ENCODE peak calls at places on chromosomes 13 and 19, in six cellular contexts. One of them, this sample, is unnamed.

GRCh38 chr13:26062853-26063444 is 11.1 kb upstream of the SHISA2 start:
- DNase-seq in lower leg skin: peak; percentile 25
- DNase-seq in adrenal gland: peak; percentile 36
- DNase-seq in AG09309: peak; percentile 23
- DNase-seq in astrocyte of the spinal cord: peak; percentile 75
- DNase-seq in Peyer's patch: no peak
- DNase-seq in this sample: peak; percentile 41

GRCh38 chr13:112462408-112462807 is 86.3 kb downstream of the SPACA7 start:
- DNase-seq in lower leg skin: no peak
- DNase-seq in adrenal gland: no peak
- DNase-seq in astrocyte of the spinal cord: no peak
- DNase-seq in Peyer's patch: no peak
- DNase-seq in AG09309: no peak
- DNase-seq in this sample: no peak

GRCh38 chr19:13505761-13506549 is at the start of gene CACNA1A:
- DNase-seq in Peyer's patch: no peak
- DNase-seq in adrenal gland: no peak
- DNase-seq in AG09309: no peak
- DNase-seq in lower leg skin: no peak
- DNase-seq in astrocyte of the spinal cord: no peak
- DNase-seq in this sample: peak; percentile 36

GRCh38 chr13:27201661-27202060 is 30.1 kb upstream of the USP12 start:
- DNase-seq in lower leg skin: no peak
- DNase-seq in adrenal gland: no peak
- DNase-seq in astrocyte of the spinal cord: no peak
- DNase-seq in AG09309: no peak
- DNase-seq in Peyer's patch: no peak
- DNase-seq in this sample: no peak

GRCh38 chr13:76879211-76879875 is 6.9 kb downstream of the KCTD12 start:
- DNase-seq in Peyer's patch: peak; percentile 58
- DNase-seq in astrocyte of the spinal cord: peak; percentile 70
- DNase-seq in adrenal gland: peak; percentile 63
- DNase-seq in lower leg skin: peak; percentile 83
- DNase-seq in AG09309: peak; percentile 79
- DNase-seq in this sample: peak; percentile 63

GRCh38 chr19:56873493-56873892 is 33.0 kb upstream of the PEG3 start:
- DNase-seq in astrocyte of the spinal cord: no peak
- DNase-seq in AG09309: no peak
- DNase-seq in lower leg skin: no peak
- DNase-seq in adrenal gland: no peak
- DNase-seq in Peyer's patch: no peak
- DNase-seq in this sample: no peak

GRCh38 chr13:59641758-59642157 is 522.0 kb downstream of the DIAPH3 start:
- DNase-seq in AG09309: peak; percentile 3
- DNase-seq in adrenal gland: no peak
- DNase-seq in astrocyte of the spinal cord: no peak
- DNase-seq in Peyer's patch: no peak
- DNase-seq in lower leg skin: no peak
- DNase-seq in this sample: no peak

GRCh38 chr13:29545988-29546387 is 49.5 kb downstream of the SLC7A1 start:
- DNase-seq in Peyer's patch: no peak
- DNase-seq in adrenal gland: no peak
- DNase-seq in AG09309: no peak
- DNase-seq in astrocyte of the spinal cord: no peak
- DNase-seq in lower leg skin: no peak
- DNase-seq in this sample: no peak

GRCh38 chr13:69601661-69602060 is 506.0 kb upstream of the ATXN8OS start:
- DNase-seq in astrocyte of the spinal cord: no peak
- DNase-seq in adrenal gland: no peak
- DNase-seq in AG09309: no peak
- DNase-seq in Peyer's patch: no peak
- DNase-seq in lower leg skin: no peak
- DNase-seq in this sample: no peak

GRCh38 chr19:42477117-42477516 is 34.4 kb upstream of the CXCL17 start:
- DNase-seq in adrenal gland: no peak
- DNase-seq in Peyer's patch: no peak
- DNase-seq in AG09309: no peak
- DNase-seq in lower leg skin: no peak
- DNase-seq in astrocyte of the spinal cord: no peak
- DNase-seq in this sample: no peak

DNA sequence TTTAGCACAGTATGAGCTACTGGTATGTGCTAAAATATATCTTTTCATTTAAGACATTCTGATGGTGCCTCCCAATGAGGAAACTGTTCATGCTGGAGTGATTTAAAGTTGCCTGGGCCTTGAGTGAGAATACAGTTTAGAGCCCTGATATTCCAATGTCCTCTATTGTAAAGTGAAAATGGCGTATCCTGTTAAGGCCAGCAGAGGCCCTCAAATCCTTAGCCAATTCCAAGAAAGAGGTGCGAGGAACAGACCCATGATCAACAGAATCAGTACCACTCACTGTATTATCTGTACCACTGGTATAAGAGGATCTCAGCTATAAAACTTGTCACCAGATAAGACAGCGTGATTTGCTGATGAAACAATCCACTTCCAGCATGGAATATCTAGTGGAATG is 273.1 kb upstream of the SLITRK5 start:
- DNase-seq in adrenal gland: no peak
- DNase-seq in Peyer's patch: no peak
- DNase-seq in lower leg skin: no peak
- DNase-seq in AG09309: no peak
- DNase-seq in astrocyte of the spinal cord: no peak
- DNase-seq in this sample: no peak
- TF ChIP-seq CTCF in adrenal gland: no peak
- TF ChIP-seq CTCF in Peyer's patch: no peak
- TF ChIP-seq CTCF in lower leg skin: no peak
- TF ChIP-seq CTCF in AG09309: no peak
- TF ChIP-seq CTCF in astrocyte of the spinal cord: no peak
- TF ChIP-seq CTCF in this sample: no peak

GRCh38 chr13:114237415-114238112 is 2.9 kb downstream of the CDC16 start:
- DNase-seq in astrocyte of the spinal cord: no peak
- DNase-seq in AG09309: no peak
- DNase-seq in Peyer's patch: no peak
- DNase-seq in lower leg skin: no peak
- DNase-seq in adrenal gland: no peak
- DNase-seq in this sample: no peak

GRCh38 chr13:114234266-114234644 is 442 bp upstream of the CDC16 start:
- DNase-seq in lower leg skin: no peak
- DNase-seq in astrocyte of the spinal cord: no peak
- DNase-seq in adrenal gland: no peak
- DNase-seq in AG09309: no peak
- DNase-seq in Peyer's patch: no peak
- DNase-seq in this sample: no peak

GRCh38 chr13:114236224-114236623 is 1.5 kb downstream of the CDC16 start:
- DNase-seq in adrenal gland: no peak
- DNase-seq in AG09309: no peak
- DNase-seq in lower leg skin: no peak
- DNase-seq in astrocyte of the spinal cord: no peak
- DNase-seq in Peyer's patch: no peak
- DNase-seq in this sample: no peak

GRCh38 chr13:114235697-114236096 is 1.0 kb downstream of the CDC16 start:
- DNase-seq in Peyer's patch: no peak
- DNase-seq in astrocyte of the spinal cord: no peak
- DNase-seq in AG09309: no peak
- DNase-seq in adrenal gland: peak; percentile 17
- DNase-seq in lower leg skin: no peak
- DNase-seq in this sample: no peak

GRCh38 chr13:114234645-114235421 is at the start of gene CDC16:
- DNase-seq in AG09309: peak; percentile 49
- DNase-seq in Peyer's patch: peak; percentile 90
- DNase-seq in lower leg skin: peak; percentile 89
- DNase-seq in adrenal gland: peak; percentile 94
- DNase-seq in astrocyte of the spinal cord: peak; percentile 90
- DNase-seq in this sample: peak; percentile 94
- TF ChIP-seq CTCF in AG09309: no peak
- TF ChIP-seq CTCF in Peyer's patch: no peak
- TF ChIP-seq CTCF in lower leg skin: no peak
- TF ChIP-seq CTCF in adrenal gland: no peak
- TF ChIP-seq CTCF in astrocyte of the spinal cord: no peak
- TF ChIP-seq CTCF in this sample: no peak

GRCh38 chr19:18987456-18987855 is 45.9 kb downstream of the SUGP2 start:
- DNase-seq in astrocyte of the spinal cord: no peak
- DNase-seq in adrenal gland: no peak
- DNase-seq in lower leg skin: no peak
- DNase-seq in Peyer's patch: no peak
- DNase-seq in AG09309: no peak
- DNase-seq in this sample: no peak
- TF ChIP-seq CTCF in astrocyte of the spinal cord: no peak
- TF ChIP-seq CTCF in adrenal gland: no peak
- TF ChIP-seq CTCF in lower leg skin: no peak
- TF ChIP-seq CTCF in Peyer's patch: no peak
- TF ChIP-seq CTCF in AG09309: no peak
- TF ChIP-seq CTCF in this sample: no peak

GRCh38 chr13:52449323-52450011 is 967 bp downstream of the VPS36 start:
- DNase-seq in AG09309: no peak
- DNase-seq in adrenal gland: no peak
- DNase-seq in lower leg skin: no peak
- DNase-seq in astrocyte of the spinal cord: no peak
- DNase-seq in Peyer's patch: no peak
- DNase-seq in this sample: no peak

GRCh38 chr13:52452470-52452869 is 2.0 kb upstream of the VPS36 start:
- DNase-seq in lower leg skin: no peak
- DNase-seq in Peyer's patch: no peak
- DNase-seq in AG09309: no peak
- DNase-seq in astrocyte of the spinal cord: no peak
- DNase-seq in adrenal gland: no peak
- DNase-seq in this sample: no peak

GRCh38 chr13:52447815-52448552 is 2.5 kb downstream of the VPS36 start:
- DNase-seq in astrocyte of the spinal cord: no peak
- DNase-seq in lower leg skin: no peak
- DNase-seq in AG09309: no peak
- DNase-seq in adrenal gland: no peak
- DNase-seq in Peyer's patch: no peak
- DNase-seq in this sample: no peak

GRCh38 chr13:52450012-52450792 is at the start of gene VPS36:
- DNase-seq in AG09309: peak; percentile 57
- DNase-seq in lower leg skin: peak; percentile 94
- DNase-seq in astrocyte of the spinal cord: peak; percentile 95
- DNase-seq in Peyer's patch: peak; percentile 94
- DNase-seq in adrenal gland: peak; percentile 94
- DNase-seq in this sample: peak; percentile 93

DNA sequence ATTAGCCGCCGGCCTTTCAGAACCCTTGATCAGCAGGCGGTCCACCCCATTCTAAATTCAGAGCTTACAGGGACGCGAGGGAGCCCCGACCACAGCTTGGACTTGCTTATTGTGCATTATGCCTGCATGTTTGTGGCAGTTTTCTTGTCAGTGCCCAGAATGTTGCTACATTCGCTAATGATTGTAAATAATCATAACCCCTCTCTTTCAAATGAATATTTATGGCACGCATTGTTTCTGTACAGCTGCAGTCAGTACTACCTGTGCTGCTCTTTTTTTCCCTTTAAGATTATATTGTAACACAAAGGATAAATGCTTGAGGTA is 321 bp upstream of the VPS36 start:
- DNase-seq in lower leg skin: no peak
- DNase-seq in AG09309: no peak
- DNase-seq in astrocyte of the spinal cord: no peak
- DNase-seq in adrenal gland: no peak
- DNase-seq in Peyer's patch: no peak
- DNase-seq in this sample: no peak
- TF ChIP-seq CTCF in lower leg skin: no peak
- TF ChIP-seq CTCF in AG09309: no peak
- TF ChIP-seq CTCF in astrocyte of the spinal cord: no peak
- TF ChIP-seq CTCF in adrenal gland: peak; percentile 49
- TF ChIP-seq CTCF in Peyer's patch: no peak
- TF ChIP-seq CTCF in this sample: no peak

GRCh38 chr19:18232540-18233223 is 6.4 kb upstream of the PDE4C start:
- DNase-seq in lower leg skin: no peak
- DNase-seq in AG09309: no peak
- DNase-seq in adrenal gland: no peak
- DNase-seq in astrocyte of the spinal cord: no peak
- DNase-seq in Peyer's patch: no peak
- DNase-seq in this sample: no peak
- TF ChIP-seq CTCF in lower leg skin: no peak
- TF ChIP-seq CTCF in AG09309: no peak
- TF ChIP-seq CTCF in adrenal gland: no peak
- TF ChIP-seq CTCF in astrocyte of the spinal cord: no peak
- TF ChIP-seq CTCF in Peyer's patch: no peak
- TF ChIP-seq CTCF in this sample: no peak

GRCh38 chr13:28358673-28359072 is 136.3 kb downstream of the FLT1 start:
- DNase-seq in lower leg skin: no peak
- DNase-seq in astrocyte of the spinal cord: no peak
- DNase-seq in Peyer's patch: no peak
- DNase-seq in AG09309: no peak
- DNase-seq in adrenal gland: no peak
- DNase-seq in this sample: no peak
- TF ChIP-seq CTCF in lower leg skin: no peak
- TF ChIP-seq CTCF in astrocyte of the spinal cord: no peak
- TF ChIP-seq CTCF in Peyer's patch: no peak
- TF ChIP-seq CTCF in AG09309: no peak
- TF ChIP-seq CTCF in adrenal gland: no peak
- TF ChIP-seq CTCF in this sample: no peak

GRCh38 chr19:11404588-11405258 is 14.4 kb downstream of the RGL3 start:
- DNase-seq in AG09309: no peak
- DNase-seq in lower leg skin: no peak
- DNase-seq in astrocyte of the spinal cord: no peak
- DNase-seq in adrenal gland: peak; percentile 52
- DNase-seq in Peyer's patch: no peak
- DNase-seq in this sample: no peak

GRCh38 chr19:11401808-11402543 is 17.1 kb downstream of the RGL3 start:
- DNase-seq in lower leg skin: no peak
- DNase-seq in adrenal gland: no peak
- DNase-seq in Peyer's patch: no peak
- DNase-seq in astrocyte of the spinal cord: no peak
- DNase-seq in AG09309: no peak
- DNase-seq in this sample: no peak

GRCh38 chr19:11410682-11411081 is 8.4 kb downstream of the RGL3 start:
- DNase-seq in lower leg skin: no peak
- DNase-seq in AG09309: no peak
- DNase-seq in astrocyte of the spinal cord: peak; percentile 12
- DNase-seq in Peyer's patch: no peak
- DNase-seq in adrenal gland: no peak
- DNase-seq in this sample: no peak

GRCh38 chr19:11408591-11408990 is 10.5 kb downstream of the RGL3 start:
- DNase-seq in lower leg skin: no peak
- DNase-seq in AG09309: no peak
- DNase-seq in adrenal gland: no peak
- DNase-seq in Peyer's patch: no peak
- DNase-seq in astrocyte of the spinal cord: no peak
- DNase-seq in this sample: no peak

DNA sequence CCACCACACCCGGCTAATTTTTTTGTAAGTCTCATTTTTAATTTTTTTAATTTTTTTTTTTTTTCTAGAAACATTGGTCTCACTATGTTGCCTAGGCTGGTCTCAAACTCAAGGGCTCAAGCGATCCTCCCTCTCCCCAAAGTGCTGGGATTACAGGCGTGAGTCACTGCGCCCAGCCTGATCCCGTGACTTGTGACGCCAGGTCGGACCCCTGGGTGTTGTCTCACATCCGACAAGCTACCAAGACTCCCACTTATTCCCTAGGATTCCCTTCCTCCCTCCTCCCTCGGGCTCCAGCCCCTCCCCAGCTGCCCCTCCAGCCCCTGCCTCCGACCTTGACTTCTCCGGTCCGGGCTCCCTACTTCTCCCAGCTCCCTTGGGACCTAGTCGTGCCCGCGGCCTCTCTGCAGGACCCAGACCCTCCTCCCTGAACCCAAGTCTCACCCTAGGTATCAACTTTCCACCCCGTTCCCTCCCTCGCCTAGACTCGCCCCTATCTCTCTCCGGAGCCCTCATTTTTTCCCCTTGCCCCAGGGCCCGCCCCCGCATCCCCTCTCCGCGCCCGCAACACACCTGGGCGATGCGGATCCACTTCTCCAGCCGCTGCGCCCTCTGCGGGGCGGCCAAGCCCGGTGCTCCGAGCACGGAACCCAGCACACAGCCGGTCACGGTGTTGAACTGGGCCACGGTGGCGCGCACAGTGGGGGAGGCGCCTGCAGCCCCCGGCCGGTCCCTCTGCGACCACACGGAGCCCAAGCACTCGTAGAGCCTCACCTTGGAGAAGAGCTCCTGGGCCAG is 13.1 kb downstream of the RGL3 start:
- DNase-seq in astrocyte of the spinal cord: no peak
- DNase-seq in AG09309: no peak
- DNase-seq in Peyer's patch: no peak
- DNase-seq in lower leg skin: no peak
- DNase-seq in adrenal gland: no peak
- DNase-seq in this sample: no peak
- TF ChIP-seq CTCF in astrocyte of the spinal cord: peak; percentile 49
- TF ChIP-seq CTCF in AG09309: peak; percentile 28
- TF ChIP-seq CTCF in Peyer's patch: no peak
- TF ChIP-seq CTCF in lower leg skin: no peak
- TF ChIP-seq CTCF in adrenal gland: peak; percentile 26
- TF ChIP-seq CTCF in this sample: no peak